ENCODE peak calls at places on chromosomes 6 and 20, in ten cellular contexts. One of them, this sample, is unnamed.

GRCh38 chr20:47036091-47036880 is 141.6 kb downstream of the EYA2 start:
- DNase-seq in upper lobe of right lung: no peak
- DNase-seq in stimulated activated CD4-positive, alpha-beta T cell treated with anti-CD3 and anti-CD28 coated beads, Interleukin-1b, Interleukin-23, amount 100 ng/mL, for 24 hours: no peak
- DNase-seq in Right ventricle myocardium inferior: peak
- DNase-seq in lower leg skin: no peak
- DNase-seq in T-helper 22 cell: no peak
- DNase-seq in H1: no peak
- DNase-seq in pons: no peak
- DNase-seq in ecto neural progenitor cell: no peak
- DNase-seq in BJ: no peak
- DNase-seq in this sample: no peak

GRCh38 chr6:3634417-3634816 is 117.1 kb downstream of the PXDC1 start:
- DNase-seq in upper lobe of right lung: no peak
- DNase-seq in stimulated activated CD4-positive, alpha-beta T cell treated with anti-CD3 and anti-CD28 coated beads, Interleukin-1b, Interleukin-23, amount 100 ng/mL, for 24 hours: no peak
- DNase-seq in Right ventricle myocardium inferior: no peak
- DNase-seq in lower leg skin: no peak
- DNase-seq in T-helper 22 cell: no peak
- DNase-seq in H1: no peak
- DNase-seq in pons: no peak
- DNase-seq in ecto neural progenitor cell: no peak
- DNase-seq in BJ: no peak
- DNase-seq in this sample: no peak

GRCh38 chr6:157020398-157021266 is 243.5 kb downstream of the ARID1B start:
- DNase-seq in upper lobe of right lung: peak
- DNase-seq in stimulated activated CD4-positive, alpha-beta T cell treated with anti-CD3 and anti-CD28 coated beads, Interleukin-1b, Interleukin-23, amount 100 ng/mL, for 24 hours: no peak
- DNase-seq in Right ventricle myocardium inferior: peak
- DNase-seq in lower leg skin: no peak
- DNase-seq in T-helper 22 cell: peak
- DNase-seq in H1: no peak
- DNase-seq in pons: peak
- DNase-seq in ecto neural progenitor cell: no peak
- DNase-seq in BJ: no peak
- DNase-seq in this sample: no peak

GRCh38 chr6:139407718-139408222 is 33.3 kb upstream of the CITED2 start:
- DNase-seq in upper lobe of right lung: no peak
- DNase-seq in stimulated activated CD4-positive, alpha-beta T cell treated with anti-CD3 and anti-CD28 coated beads, Interleukin-1b, Interleukin-23, amount 100 ng/mL, for 24 hours: no peak
- DNase-seq in Right ventricle myocardium inferior: no peak
- DNase-seq in lower leg skin: no peak
- DNase-seq in T-helper 22 cell: no peak
- DNase-seq in H1: no peak
- DNase-seq in pons: no peak
- DNase-seq in ecto neural progenitor cell: no peak
- DNase-seq in BJ: peak
- DNase-seq in this sample: no peak

GRCh38 chr20:6504826-6505225 is 262.7 kb upstream of the BMP2 start:
- DNase-seq in upper lobe of right lung: no peak
- DNase-seq in stimulated activated CD4-positive, alpha-beta T cell treated with anti-CD3 and anti-CD28 coated beads, Interleukin-1b, Interleukin-23, amount 100 ng/mL, for 24 hours: no peak
- DNase-seq in Right ventricle myocardium inferior: no peak
- DNase-seq in lower leg skin: no peak
- DNase-seq in T-helper 22 cell: no peak
- DNase-seq in H1: no peak
- DNase-seq in pons: no peak
- DNase-seq in ecto neural progenitor cell: no peak
- DNase-seq in BJ: no peak
- DNase-seq in this sample: no peak

GRCh38 chr6:143123081-143123480 is 62.4 kb downstream of the AIG1 start:
- DNase-seq in upper lobe of right lung: no peak
- DNase-seq in stimulated activated CD4-positive, alpha-beta T cell treated with anti-CD3 and anti-CD28 coated beads, Interleukin-1b, Interleukin-23, amount 100 ng/mL, for 24 hours: no peak
- DNase-seq in Right ventricle myocardium inferior: no peak
- DNase-seq in lower leg skin: no peak
- DNase-seq in T-helper 22 cell: no peak
- DNase-seq in H1: no peak
- DNase-seq in pons: no peak
- DNase-seq in ecto neural progenitor cell: no peak
- DNase-seq in BJ: no peak
- DNase-seq in this sample: no peak

GRCh38 chr6:22113046-22113766 is 183.6 kb downstream of the PRL start:
- DNase-seq in upper lobe of right lung: no peak
- DNase-seq in stimulated activated CD4-positive, alpha-beta T cell treated with anti-CD3 and anti-CD28 coated beads, Interleukin-1b, Interleukin-23, amount 100 ng/mL, for 24 hours: no peak
- DNase-seq in Right ventricle myocardium inferior: no peak
- DNase-seq in lower leg skin: peak
- DNase-seq in T-helper 22 cell: no peak
- DNase-seq in H1: no peak
- DNase-seq in pons: no peak
- DNase-seq in ecto neural progenitor cell: no peak
- DNase-seq in BJ: peak
- DNase-seq in this sample: no peak

GRCh38 chr20:32360333-32360634 is 2.2 kb downstream of the ASXL1 start:
- DNase-seq in upper lobe of right lung: no peak
- DNase-seq in stimulated activated CD4-positive, alpha-beta T cell treated with anti-CD3 and anti-CD28 coated beads, Interleukin-1b, Interleukin-23, amount 100 ng/mL, for 24 hours: no peak
- DNase-seq in Right ventricle myocardium inferior: no peak
- DNase-seq in lower leg skin: no peak
- DNase-seq in T-helper 22 cell: no peak
- DNase-seq in H1: no peak
- DNase-seq in pons: no peak
- DNase-seq in ecto neural progenitor cell: no peak
- DNase-seq in BJ: no peak
- DNase-seq in this sample: no peak

GRCh38 chr6:158769696-158770446 is 49.3 kb downstream of the EZR start:
- DNase-seq in upper lobe of right lung: no peak
- DNase-seq in stimulated activated CD4-positive, alpha-beta T cell treated with anti-CD3 and anti-CD28 coated beads, Interleukin-1b, Interleukin-23, amount 100 ng/mL, for 24 hours: no peak
- DNase-seq in Right ventricle myocardium inferior: peak
- DNase-seq in lower leg skin: no peak
- DNase-seq in T-helper 22 cell: no peak
- DNase-seq in H1: no peak
- DNase-seq in pons: peak
- DNase-seq in ecto neural progenitor cell: no peak
- DNase-seq in BJ: no peak
- DNase-seq in this sample: peak

GRCh38 chr6:155371230-155371629 is 56.9 kb upstream of the TFB1M start:
- DNase-seq in upper lobe of right lung: no peak
- DNase-seq in stimulated activated CD4-positive, alpha-beta T cell treated with anti-CD3 and anti-CD28 coated beads, Interleukin-1b, Interleukin-23, amount 100 ng/mL, for 24 hours: no peak
- DNase-seq in Right ventricle myocardium inferior: no peak
- DNase-seq in lower leg skin: no peak
- DNase-seq in T-helper 22 cell: no peak
- DNase-seq in H1: no peak
- DNase-seq in pons: no peak
- DNase-seq in ecto neural progenitor cell: no peak
- DNase-seq in BJ: no peak
- DNase-seq in this sample: no peak

GRCh38 chr20:11895832-11896484 is 21.7 kb upstream of the BTBD3 start:
- DNase-seq in upper lobe of right lung: no peak
- DNase-seq in stimulated activated CD4-positive, alpha-beta T cell treated with anti-CD3 and anti-CD28 coated beads, Interleukin-1b, Interleukin-23, amount 100 ng/mL, for 24 hours: no peak
- DNase-seq in Right ventricle myocardium inferior: no peak
- DNase-seq in lower leg skin: no peak
- DNase-seq in T-helper 22 cell: no peak
- DNase-seq in H1: no peak
- DNase-seq in pons: no peak
- DNase-seq in ecto neural progenitor cell: no peak
- DNase-seq in BJ: no peak
- DNase-seq in this sample: no peak

GRCh38 chr6:22557007-22557406 is 12.4 kb upstream of the HDGFL1 start:
- DNase-seq in upper lobe of right lung: no peak
- DNase-seq in stimulated activated CD4-positive, alpha-beta T cell treated with anti-CD3 and anti-CD28 coated beads, Interleukin-1b, Interleukin-23, amount 100 ng/mL, for 24 hours: no peak
- DNase-seq in Right ventricle myocardium inferior: no peak
- DNase-seq in lower leg skin: no peak
- DNase-seq in T-helper 22 cell: no peak
- DNase-seq in H1: no peak
- DNase-seq in pons: no peak
- DNase-seq in ecto neural progenitor cell: no peak
- DNase-seq in BJ: no peak
- DNase-seq in this sample: no peak

GRCh38 chr6:161443868-161444267 is 170.0 kb upstream of the AGPAT4 start:
- DNase-seq in upper lobe of right lung: no peak
- DNase-seq in stimulated activated CD4-positive, alpha-beta T cell treated with anti-CD3 and anti-CD28 coated beads, Interleukin-1b, Interleukin-23, amount 100 ng/mL, for 24 hours: no peak
- DNase-seq in Right ventricle myocardium inferior: no peak
- DNase-seq in lower leg skin: no peak
- DNase-seq in T-helper 22 cell: no peak
- DNase-seq in H1: peak
- DNase-seq in pons: no peak
- DNase-seq in ecto neural progenitor cell: peak
- DNase-seq in BJ: no peak
- DNase-seq in this sample: no peak

GRCh38 chr6:155100087-155100486 is 105.0 kb downstream of the TIAM2 start:
- DNase-seq in upper lobe of right lung: no peak
- DNase-seq in stimulated activated CD4-positive, alpha-beta T cell treated with anti-CD3 and anti-CD28 coated beads, Interleukin-1b, Interleukin-23, amount 100 ng/mL, for 24 hours: no peak
- DNase-seq in Right ventricle myocardium inferior: no peak
- DNase-seq in lower leg skin: no peak
- DNase-seq in T-helper 22 cell: no peak
- DNase-seq in H1: no peak
- DNase-seq in pons: peak
- DNase-seq in ecto neural progenitor cell: no peak
- DNase-seq in BJ: no peak
- DNase-seq in this sample: no peak

GRCh38 chr6:73461537-73462350 is at the start of gene MTO1:
- DNase-seq in upper lobe of right lung: peak
- DNase-seq in stimulated activated CD4-positive, alpha-beta T cell treated with anti-CD3 and anti-CD28 coated beads, Interleukin-1b, Interleukin-23, amount 100 ng/mL, for 24 hours: peak
- DNase-seq in Right ventricle myocardium inferior: peak
- DNase-seq in lower leg skin: peak
- DNase-seq in T-helper 22 cell: peak
- DNase-seq in H1: peak
- DNase-seq in pons: peak
- DNase-seq in ecto neural progenitor cell: peak
- DNase-seq in BJ: peak
- DNase-seq in this sample: peak

GRCh38 chr20:47799116-47799715 is 13.9 kb upstream of the SULF2 start:
- DNase-seq in upper lobe of right lung: no peak
- DNase-seq in stimulated activated CD4-positive, alpha-beta T cell treated with anti-CD3 and anti-CD28 coated beads, Interleukin-1b, Interleukin-23, amount 100 ng/mL, for 24 hours: no peak
- DNase-seq in Right ventricle myocardium inferior: peak
- DNase-seq in lower leg skin: no peak
- DNase-seq in T-helper 22 cell: no peak
- DNase-seq in H1: no peak
- DNase-seq in pons: no peak
- DNase-seq in ecto neural progenitor cell: no peak
- DNase-seq in BJ: no peak
- DNase-seq in this sample: no peak

GRCh38 chr6:7671076-7671475 is 54.8 kb upstream of the BMP6 start:
- DNase-seq in upper lobe of right lung: no peak
- DNase-seq in stimulated activated CD4-positive, alpha-beta T cell treated with anti-CD3 and anti-CD28 coated beads, Interleukin-1b, Interleukin-23, amount 100 ng/mL, for 24 hours: no peak
- DNase-seq in Right ventricle myocardium inferior: no peak
- DNase-seq in lower leg skin: no peak
- DNase-seq in T-helper 22 cell: no peak
- DNase-seq in H1: no peak
- DNase-seq in pons: no peak
- DNase-seq in ecto neural progenitor cell: no peak
- DNase-seq in BJ: peak
- DNase-seq in this sample: no peak

GRCh38 chr6:3965071-3965718 is 113.7 kb downstream of the FAM217A start:
- DNase-seq in upper lobe of right lung: no peak
- DNase-seq in stimulated activated CD4-positive, alpha-beta T cell treated with anti-CD3 and anti-CD28 coated beads, Interleukin-1b, Interleukin-23, amount 100 ng/mL, for 24 hours: no peak
- DNase-seq in Right ventricle myocardium inferior: no peak
- DNase-seq in lower leg skin: no peak
- DNase-seq in T-helper 22 cell: no peak
- DNase-seq in H1: no peak
- DNase-seq in pons: no peak
- DNase-seq in ecto neural progenitor cell: no peak
- DNase-seq in BJ: no peak
- DNase-seq in this sample: no peak

GRCh38 chr20:20466341-20466879 is 98.5 kb downstream of the INSM1 start:
- DNase-seq in upper lobe of right lung: no peak
- DNase-seq in stimulated activated CD4-positive, alpha-beta T cell treated with anti-CD3 and anti-CD28 coated beads, Interleukin-1b, Interleukin-23, amount 100 ng/mL, for 24 hours: no peak
- DNase-seq in Right ventricle myocardium inferior: no peak
- DNase-seq in lower leg skin: no peak
- DNase-seq in T-helper 22 cell: no peak
- DNase-seq in H1: no peak
- DNase-seq in pons: no peak
- DNase-seq in ecto neural progenitor cell: no peak
- DNase-seq in BJ: peak
- DNase-seq in this sample: no peak

GRCh38 chr20:2135018-2135417 is 33.4 kb downstream of the STK35 start:
- DNase-seq in upper lobe of right lung: no peak
- DNase-seq in stimulated activated CD4-positive, alpha-beta T cell treated with anti-CD3 and anti-CD28 coated beads, Interleukin-1b, Interleukin-23, amount 100 ng/mL, for 24 hours: no peak
- DNase-seq in Right ventricle myocardium inferior: no peak
- DNase-seq in lower leg skin: no peak
- DNase-seq in T-helper 22 cell: no peak
- DNase-seq in H1: no peak
- DNase-seq in pons: no peak
- DNase-seq in ecto neural progenitor cell: no peak
- DNase-seq in BJ: no peak
- DNase-seq in this sample: no peak

GRCh38 chr20:61314326-61315010 is 62.4 kb downstream of the CDH4 start:
- DNase-seq in upper lobe of right lung: no peak
- DNase-seq in stimulated activated CD4-positive, alpha-beta T cell treated with anti-CD3 and anti-CD28 coated beads, Interleukin-1b, Interleukin-23, amount 100 ng/mL, for 24 hours: no peak
- DNase-seq in Right ventricle myocardium inferior: no peak
- DNase-seq in lower leg skin: no peak
- DNase-seq in T-helper 22 cell: no peak
- DNase-seq in H1: no peak
- DNase-seq in pons: no peak
- DNase-seq in ecto neural progenitor cell: no peak
- DNase-seq in BJ: no peak
- DNase-seq in this sample: no peak

GRCh38 chr6:37535701-37536461 is 36.2 kb upstream of the CCDC167 start:
- DNase-seq in upper lobe of right lung: no peak
- DNase-seq in stimulated activated CD4-positive, alpha-beta T cell treated with anti-CD3 and anti-CD28 coated beads, Interleukin-1b, Interleukin-23, amount 100 ng/mL, for 24 hours: no peak
- DNase-seq in Right ventricle myocardium inferior: no peak
- DNase-seq in lower leg skin: no peak
- DNase-seq in T-helper 22 cell: no peak
- DNase-seq in H1: peak
- DNase-seq in pons: no peak
- DNase-seq in ecto neural progenitor cell: no peak
- DNase-seq in BJ: no peak
- DNase-seq in this sample: no peak

GRCh38 chr6:36546958-36547645 is at the start of gene STK38:
- DNase-seq in upper lobe of right lung: peak
- DNase-seq in stimulated activated CD4-positive, alpha-beta T cell treated with anti-CD3 and anti-CD28 coated beads, Interleukin-1b, Interleukin-23, amount 100 ng/mL, for 24 hours: peak
- DNase-seq in Right ventricle myocardium inferior: peak
- DNase-seq in lower leg skin: peak
- DNase-seq in T-helper 22 cell: peak
- DNase-seq in H1: peak
- DNase-seq in pons: peak
- DNase-seq in ecto neural progenitor cell: peak
- DNase-seq in BJ: peak
- DNase-seq in this sample: peak

GRCh38 chr6:154479388-154480143 is 30.9 kb downstream of the CNKSR3 start:
- DNase-seq in upper lobe of right lung: no peak
- DNase-seq in stimulated activated CD4-positive, alpha-beta T cell treated with anti-CD3 and anti-CD28 coated beads, Interleukin-1b, Interleukin-23, amount 100 ng/mL, for 24 hours: no peak
- DNase-seq in Right ventricle myocardium inferior: no peak
- DNase-seq in lower leg skin: no peak
- DNase-seq in T-helper 22 cell: no peak
- DNase-seq in H1: no peak
- DNase-seq in pons: no peak
- DNase-seq in ecto neural progenitor cell: no peak
- DNase-seq in BJ: peak
- DNase-seq in this sample: no peak

GRCh38 chr6:140371360-140371870 is 997.0 kb upstream of the CITED2 start:
- DNase-seq in upper lobe of right lung: no peak
- DNase-seq in stimulated activated CD4-positive, alpha-beta T cell treated with anti-CD3 and anti-CD28 coated beads, Interleukin-1b, Interleukin-23, amount 100 ng/mL, for 24 hours: no peak
- DNase-seq in Right ventricle myocardium inferior: no peak
- DNase-seq in lower leg skin: no peak
- DNase-seq in T-helper 22 cell: no peak
- DNase-seq in H1: no peak
- DNase-seq in pons: no peak
- DNase-seq in ecto neural progenitor cell: no peak
- DNase-seq in BJ: peak
- DNase-seq in this sample: no peak

GRCh38 chr6:125986956-125987617 is 747 bp downstream of the TRMT11 start:
- DNase-seq in upper lobe of right lung: no peak
- DNase-seq in stimulated activated CD4-positive, alpha-beta T cell treated with anti-CD3 and anti-CD28 coated beads, Interleukin-1b, Interleukin-23, amount 100 ng/mL, for 24 hours: peak
- DNase-seq in Right ventricle myocardium inferior: no peak
- DNase-seq in lower leg skin: no peak
- DNase-seq in T-helper 22 cell: no peak
- DNase-seq in H1: no peak
- DNase-seq in pons: no peak
- DNase-seq in ecto neural progenitor cell: no peak
- DNase-seq in BJ: no peak
- DNase-seq in this sample: no peak

GRCh38 chr6:148611213-148611612 is 135.6 kb upstream of the UST start:
- DNase-seq in upper lobe of right lung: no peak
- DNase-seq in stimulated activated CD4-positive, alpha-beta T cell treated with anti-CD3 and anti-CD28 coated beads, Interleukin-1b, Interleukin-23, amount 100 ng/mL, for 24 hours: no peak
- DNase-seq in Right ventricle myocardium inferior: peak
- DNase-seq in lower leg skin: peak
- DNase-seq in T-helper 22 cell: no peak
- DNase-seq in H1: no peak
- DNase-seq in pons: peak
- DNase-seq in ecto neural progenitor cell: no peak
- DNase-seq in BJ: peak
- DNase-seq in this sample: no peak

GRCh38 chr6:38137609-38138008 is 318.1 kb downstream of the ZFAND3 start:
- DNase-seq in upper lobe of right lung: no peak
- DNase-seq in stimulated activated CD4-positive, alpha-beta T cell treated with anti-CD3 and anti-CD28 coated beads, Interleukin-1b, Interleukin-23, amount 100 ng/mL, for 24 hours: no peak
- DNase-seq in Right ventricle myocardium inferior: no peak
- DNase-seq in lower leg skin: no peak
- DNase-seq in T-helper 22 cell: no peak
- DNase-seq in H1: no peak
- DNase-seq in pons: peak
- DNase-seq in ecto neural progenitor cell: peak
- DNase-seq in BJ: no peak
- DNase-seq in this sample: peak